ENCODE peak calls at places on chromosomes 2 and 18, in seven cellular contexts. O, F, R, N, K, I and U are unnamed samples.

GRCh38 chr2:239880396-239880795 is 144.7 kb downstream of the NDUFA10 start:
- DNase-seq in O (peak), F (no peak), R (no peak), N (no peak), K (no peak), I (no peak), U (no peak)

GRCh38 chr18:59052965-59053960 is 86.4 kb upstream of the SEC11C start:
- DNase-seq in O (no peak), F (no peak), R (no peak), N (no peak), K (no peak), I (no peak), U (no peak)

GRCh38 chr2:212517693-212518092 is 20.9 kb downstream of the ERBB4 start:
- DNase-seq in O (no peak), F (no peak), R (no peak), N (no peak), K (no peak), I (no peak), U (no peak)

GRCh38 chr18:14936313-14936712 is 188.3 kb downstream of the ANKRD30B start:
- DNase-seq in O (no peak), F (no peak), R (no peak), N (no peak), K (no peak), I (no peak), U (no peak)

GRCh38 chr2:116490511-116491145 is 1323.9 kb upstream of the DDX18 start:
- DNase-seq in O (no peak), F (no peak), R (no peak), N (no peak), K (no peak), I (no peak), U (no peak)

GRCh38 chr18:13558132-13558531 is 168.2 kb downstream of the FAM210A start:
- DNase-seq in O (no peak), F (no peak), R (peak), N (peak), K (peak), I (no peak), U (peak)

GRCh38 chr2:190534310-190535118 is at the start of gene NEMP2:
- DNase-seq in O (peak), F (peak), R (peak), N (peak), K (peak), I (peak), U (peak)

GRCh38 chr2:239124152-239124899 is 276.4 kb downstream of the TWIST2 start:
- DNase-seq in O (no peak), F (no peak), R (no peak), N (no peak), K (no peak), I (no peak), U (no peak)

GRCh38 chr2:211534655-211535054 is 978.3 kb downstream of the CPS1 start:
- DNase-seq in O (no peak), F (no peak), R (no peak), N (no peak), K (no peak), I (no peak), U (no peak)

GRCh38 chr2:224333631-224334030 is 68.3 kb downstream of the FAM124B start:
- DNase-seq in O (no peak), F (no peak), R (peak), N (no peak), K (no peak), I (no peak), U (no peak)

GRCh38 chr2:71889991-71890684 is 257.5 kb downstream of the CYP26B1 start:
- DNase-seq in O (no peak), F (no peak), R (peak), N (no peak), K (no peak), I (no peak), U (no peak)

GRCh38 chr2:44237221-44237620 is 38.1 kb upstream of the SLC3A1 start:
- DNase-seq in O (no peak), F (no peak), R (no peak), N (no peak), K (no peak), I (no peak), U (no peak)

GRCh38 chr2:191170301-191170636 is 19.5 kb upstream of the STAT4 start:
- DNase-seq in O (no peak), F (no peak), R (peak), N (no peak), K (no peak), I (no peak), U (no peak)

GRCh38 chr2:169509230-169509917 is at the start of gene KLHL41:
- DNase-seq in O (no peak), F (no peak), R (peak), N (no peak), K (no peak), I (no peak), U (no peak)

GRCh38 chr2:38406597-38407110 is 29.6 kb upstream of the ATL2 start:
- DNase-seq in O (no peak), F (peak), R (no peak), N (peak), K (peak), I (peak), U (no peak)

GRCh38 chr2:120992791-120993555 is 257.3 kb downstream of the GLI2 start:
- DNase-seq in O (peak), F (no peak), R (no peak), N (no peak), K (no peak), I (no peak), U (no peak)

GRCh38 chr18:72942766-72943165 is 75.0 kb upstream of the NETO1 start:
- DNase-seq in O (no peak), F (no peak), R (no peak), N (no peak), K (no peak), I (no peak), U (no peak)

GRCh38 chr2:85327757-85328617 is at the start of gene TGOLN2:
- DNase-seq in O (peak), F (peak), R (peak), N (peak), K (peak), I (peak), U (peak)

GRCh38 chr2:38700113-38700780 is 34.3 kb downstream of the GALM start:
- DNase-seq in O (peak), F (no peak), R (no peak), N (no peak), K (no peak), I (no peak), U (no peak)

GRCh38 chr2:229407170-229407569 is 136.1 kb upstream of the PID1 start:
- DNase-seq in O (peak), F (no peak), R (peak), N (peak), K (no peak), I (peak), U (no peak)

GRCh38 chr18:54743596-54743995 is 84.7 kb upstream of the RAB27B start:
- DNase-seq in O (no peak), F (no peak), R (no peak), N (no peak), K (no peak), I (no peak), U (no peak)

GRCh38 chr2:147910990-147911473 is 66.2 kb downstream of the ACVR2A start:
- DNase-seq in O (no peak), F (no peak), R (peak), N (peak), K (peak), I (no peak), U (peak)

GRCh38 chr2:222862915-222863544 is 2.2 kb downstream of the ACSL3 start:
- DNase-seq in O (no peak), F (no peak), R (peak), N (no peak), K (no peak), I (no peak), U (no peak)

DNA sequence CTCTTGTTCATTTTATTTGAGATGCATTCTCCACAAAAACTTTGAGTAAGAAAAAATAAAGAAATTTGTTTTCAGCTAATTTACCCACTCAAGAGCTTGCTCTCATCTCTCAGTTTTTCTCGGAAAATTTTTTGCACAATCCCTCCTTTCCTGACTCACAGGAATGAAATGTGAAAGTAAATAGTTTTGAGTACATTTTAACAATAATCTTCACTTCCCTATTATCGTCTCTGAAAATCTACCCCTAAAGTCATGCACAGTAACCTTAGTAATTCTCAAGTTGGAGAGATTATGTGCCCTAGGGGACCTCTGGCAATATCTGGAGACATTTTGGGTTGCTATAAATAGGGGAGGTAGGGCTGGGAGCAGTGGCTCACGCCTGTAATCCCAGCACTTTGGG is 2.6 kb downstream of the CYB5A start:
- DNase-seq in O (no peak), F (no peak), R (peak), N (no peak), K (no peak), I (no peak), U (no peak)
- H3K4me3 ChIP-seq in O (no peak), F (peak), R (peak), N (peak), K (no peak), I (peak), U (no peak)

GRCh38 chr2:127193164-127193947 is 26.7 kb downstream of the CYP27C1 start:
- DNase-seq in O (no peak), F (peak), R (peak), N (no peak), K (no peak), I (no peak), U (no peak)
- H3K4me3 ChIP-seq in O (no peak), F (no peak), R (peak), N (no peak), K (no peak), I (no peak), U (no peak)

GRCh38 chr2:203859030-203859854 is 8.3 kb upstream of the CTLA4 start:
- DNase-seq in O (no peak), F (no peak), R (no peak), N (no peak), K (no peak), I (no peak), U (no peak)
- H3K4me3 ChIP-seq in O (no peak), F (no peak), R (no peak), N (no peak), K (no peak), I (no peak), U (no peak)

GRCh38 chr2:96867756-96868554 is 1.9 kb downstream of the SEMA4C start:
- DNase-seq in O (no peak), F (no peak), R (peak), N (no peak), K (no peak), I (no peak), U (no peak)
- H3K4me3 ChIP-seq in O (peak), F (peak), R (peak), N (peak), K (peak), I (peak), U (peak)

DNA sequence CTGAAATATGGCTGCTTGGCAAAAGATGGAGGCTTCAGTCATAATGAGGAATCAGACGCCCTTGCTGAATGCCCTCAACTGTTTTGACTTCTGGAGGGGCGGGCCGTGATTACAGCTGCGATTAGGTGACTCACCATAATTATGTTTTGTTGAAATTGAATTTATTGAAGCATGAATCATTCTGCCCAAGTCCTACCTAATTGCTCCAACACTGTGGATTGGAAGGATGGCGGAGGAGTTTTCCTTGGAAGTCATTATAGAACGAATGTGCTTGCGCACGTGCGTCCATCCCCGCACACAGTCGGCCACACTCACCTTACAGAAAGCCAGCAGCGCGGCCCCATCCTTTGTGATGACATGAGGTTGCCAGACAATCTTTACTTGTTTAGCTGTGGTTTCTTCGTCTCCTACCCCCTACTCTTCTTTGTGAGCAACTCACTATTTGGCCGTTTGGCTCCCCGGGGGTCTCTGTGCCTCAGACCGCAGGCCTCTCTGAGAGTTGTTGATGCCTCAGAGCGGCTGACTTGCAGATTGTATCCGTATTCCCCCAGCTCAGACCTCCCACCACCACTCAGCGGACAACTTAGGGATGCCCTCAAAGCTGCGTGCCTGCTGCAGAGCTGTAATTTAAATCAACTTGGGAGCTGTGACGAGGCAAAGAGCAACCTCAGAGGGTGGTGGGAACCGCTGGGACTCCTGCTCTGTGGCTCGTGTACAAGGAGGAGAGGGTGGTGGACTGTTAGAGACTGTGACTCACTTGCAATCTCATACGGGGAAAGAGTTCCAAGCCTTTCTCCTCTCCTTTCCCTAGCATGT is 513.4 kb downstream of the TNS1 start:
- DNase-seq in O (no peak), F (no peak), R (peak), N (no peak), K (no peak), I (no peak), U (no peak)
- H3K4me3 ChIP-seq in O (no peak), F (no peak), R (no peak), N (no peak), K (no peak), I (no peak), U (no peak)

DNA sequence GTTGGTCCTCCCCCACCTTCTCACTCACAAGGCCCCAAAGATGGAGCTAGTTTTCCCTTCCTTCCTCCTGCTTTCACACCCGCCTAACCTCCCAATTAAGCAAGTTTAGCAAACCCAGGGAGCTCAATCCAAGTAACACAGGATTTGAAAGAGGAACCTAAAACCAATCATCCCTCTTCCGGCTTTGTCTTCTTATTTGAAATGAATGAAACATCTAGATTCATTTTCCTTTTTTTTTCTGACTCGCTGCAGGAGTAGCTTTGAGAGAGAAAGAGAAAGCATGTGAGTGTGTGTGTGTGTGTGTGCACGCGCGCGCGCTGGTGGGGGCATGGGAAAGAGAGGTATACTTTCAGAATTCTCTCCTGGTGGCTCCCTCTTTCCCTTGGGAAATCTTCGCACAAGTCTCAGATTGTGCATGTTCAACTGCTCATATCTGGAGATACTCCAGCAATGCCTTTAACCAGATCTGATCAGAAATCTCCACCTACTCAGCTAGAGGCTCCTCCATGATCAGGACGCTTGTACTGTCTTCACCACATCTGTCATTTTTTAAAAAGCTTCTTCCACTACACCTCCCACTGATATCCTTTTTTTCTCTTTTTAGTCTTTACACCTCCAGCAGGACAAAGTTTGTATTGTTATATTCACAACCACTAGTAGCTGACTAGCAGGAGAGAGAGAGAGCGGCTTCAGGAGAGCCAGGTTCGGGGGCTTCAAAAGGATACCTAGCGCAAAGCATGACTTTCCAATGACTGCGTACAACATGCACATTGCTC is 1.6 kb downstream of the SLC8A1 start:
- DNase-seq in O (peak), F (peak), R (peak), N (no peak), K (no peak), I (no peak), U (no peak)
- H3K4me3 ChIP-seq in O (peak), F (peak), R (peak), N (no peak), K (no peak), I (peak), U (no peak)

DNA sequence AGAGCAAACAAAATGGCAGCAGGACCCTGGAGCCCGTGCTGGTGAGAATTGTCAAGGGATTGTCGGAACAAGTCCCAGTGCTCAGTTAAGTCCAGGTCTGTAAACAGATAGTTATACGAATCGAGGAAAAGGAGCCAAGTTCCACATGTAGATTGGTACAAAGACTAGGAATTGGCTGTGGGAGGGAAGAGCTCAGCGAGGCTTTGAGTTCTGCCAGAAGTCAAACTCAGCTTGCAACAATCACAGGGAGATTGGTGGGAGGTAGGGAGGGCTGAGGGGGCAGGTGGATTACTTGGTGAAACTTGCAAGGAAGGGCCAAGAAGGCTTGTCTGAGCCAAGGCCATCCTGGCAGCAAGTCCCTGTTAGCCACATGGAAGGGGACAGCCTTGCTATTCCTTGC is 217.8 kb upstream of the ARL4C start:
- DNase-seq in O (no peak), F (no peak), R (no peak), N (no peak), K (no peak), I (no peak), U (no peak)
- H3K4me3 ChIP-seq in O (no peak), F (no peak), R (no peak), N (no peak), K (no peak), I (no peak), U (no peak)